ENCODE peak calls at places on chromosomes 4 and X, in five cellular contexts. K is left lung, Y is lower lobe of right lung, H is aorta, D is HepG2. V is an unnamed sample. For H3K4me1 and H3K27me3, the result is how much of the 10 kb centered on the place peaks cover.

GRCh38 chr4:17654701-17655100 is 40.3 kb downstream of the MED28 start:
- ATAC-seq in K (no peak), Y (no peak), H (no peak), D (no peak), V (no peak)

GRCh38 chr4:3225946-3226345 is 23.0 kb upstream of the MSANTD1 start:
- ATAC-seq in K (peak), Y (peak), H (no peak), D (no peak), V (no peak)

GRCh38 chrX:15033909-15034308 is 160.7 kb downstream of the MOSPD2 start:
- ATAC-seq in K (no peak), Y (no peak), H (no peak), D (no peak), V (no peak)

GRCh38 chr4:10803944-10804343 is 119.4 kb upstream of the CLNK start:
- ATAC-seq in K (peak), Y (no peak), H (no peak), D (no peak), V (no peak)

GRCh38 chr4:37742149-37742548 is 56.0 kb upstream of the RELL1 start:
- ATAC-seq in K (peak), Y (no peak), H (no peak), D (peak), V (no peak)

GRCh38 chr4:143343276-143343831 is 6.7 kb downstream of the GAB1 start:
- ATAC-seq in K (no peak), Y (no peak), H (no peak), D (no peak), V (no peak)

GRCh38 chrX:40953369-40953768 is 131.9 kb upstream of the USP9X start:
- ATAC-seq in K (no peak), Y (no peak), H (no peak), D (no peak), V (no peak)

GRCh38 chr4:2560167-2560566 is 23.7 kb downstream of the FAM193A start:
- ATAC-seq in K (no peak), Y (no peak), H (no peak), D (no peak), V (no peak)

GRCh38 chr4:1571986-1572385 is 112.1 kb downstream of the FAM53A start:
- ATAC-seq in K (no peak), Y (no peak), H (no peak), D (no peak), V (no peak)

GRCh38 chrX:139930923-139931645 is 1.8 kb downstream of the ATP11C start:
- ATAC-seq in K (peak), Y (no peak), H (no peak), D (peak), V (no peak)

GRCh38 chrX:115067812-115068211 is 50.4 kb upstream of the IL13RA2 start:
- ATAC-seq in K (no peak), Y (no peak), H (no peak), D (no peak), V (no peak)

GRCh38 chr4:120207021-120207420 is 140.4 kb upstream of the MAD2L1 start:
- ATAC-seq in K (no peak), Y (no peak), H (no peak), D (no peak), V (no peak)

GRCh38 chr4:1330761-1331590 is 16.0 kb upstream of the UVSSA start:
- ATAC-seq in K (no peak), Y (no peak), H (peak), D (no peak), V (no peak)

GRCh38 chr4:186628058-186628711 is 72.8 kb upstream of the MTNR1A start:
- ATAC-seq in K (no peak), Y (no peak), H (no peak), D (no peak), V (no peak)

DNA sequence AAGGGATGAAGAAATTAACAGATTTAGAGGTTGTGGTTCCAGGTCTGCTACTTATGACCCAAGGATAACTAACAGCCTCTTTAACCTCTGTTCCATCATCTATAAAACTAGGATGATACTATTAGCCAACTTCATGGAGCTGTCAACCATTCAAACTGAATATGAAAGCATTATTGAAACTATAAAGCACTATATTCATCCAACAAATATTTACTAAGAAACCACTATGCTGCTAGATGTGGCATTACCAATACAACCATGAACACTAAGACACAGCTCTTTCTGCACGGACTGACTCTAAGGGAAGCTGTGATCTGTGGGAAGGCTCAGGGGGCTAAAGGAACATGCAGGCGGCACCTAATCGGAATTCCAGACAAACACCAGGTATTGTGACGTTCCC is 66.0 kb downstream of the APBB2 start:
- ATAC-seq in K (no peak), Y (no peak), H (no peak), D (no peak), V (no peak)
- H3K4me1 ChIP-seq in K (under half), Y (under half), H (under half), D (under half), V (half or more)

GRCh38 chrX:10615931-10616780 is 4.2 kb downstream of the MID1 start:
- ATAC-seq in K (peak), Y (peak), H (peak), D (no peak), V (no peak)
- H3K4me3 ChIP-seq in K (no peak), Y (no peak), H (no peak), D (no peak), V (no peak)

GRCh38 chrX:19122641-19123009 is 357 bp upstream of the ADGRG2 start:
- ATAC-seq in K (no peak), Y (no peak), H (no peak), D (no peak), V (no peak)

GRCh38 chrX:19127649-19128168 is 5.4 kb upstream of the ADGRG2 start:
- ATAC-seq in K (no peak), Y (no peak), H (peak), D (no peak), V (peak)

GRCh38 chrX:19121466-19121865 is 802 bp downstream of the ADGRG2 start:
- ATAC-seq in K (no peak), Y (no peak), H (no peak), D (no peak), V (no peak)

GRCh38 chrX:19121898-19122640 is at the start of gene ADGRG2:
- ATAC-seq in K (peak), Y (peak), H (peak), D (peak), V (peak)
- H3K27me3 ChIP-seq in K (under half), Y (under half), H (under half), D (under half), V (under half)

GRCh38 chrX:65706041-65706828 is 38.8 kb downstream of the MSN start:
- ATAC-seq in K (peak), Y (peak), H (peak), D (no peak), V (peak)

GRCh38 chrX:65702956-65703355 is 35.5 kb downstream of the MSN start:
- ATAC-seq in K (no peak), Y (no peak), H (no peak), D (no peak), V (no peak)

GRCh38 chrX:65705439-65705838 is 38.0 kb downstream of the MSN start:
- ATAC-seq in K (no peak), Y (no peak), H (no peak), D (no peak), V (no peak)

GRCh38 chrX:65712005-65712861 is 44.8 kb downstream of the MSN start:
- ATAC-seq in K (no peak), Y (no peak), H (no peak), D (no peak), V (no peak)

GRCh38 chrX:65707153-65707552 is 39.7 kb downstream of the MSN start:
- ATAC-seq in K (no peak), Y (no peak), H (no peak), D (no peak), V (no peak)
- H3K4me1 ChIP-seq in K (half or more), Y (under half), H (under half), D (under half), V (under half)

GRCh38 chr4:99438578-99438875 is 3.4 kb upstream of the ADH7 start:
- ATAC-seq in K (no peak), Y (no peak), H (no peak), D (no peak), V (no peak)
- H3K4me3 ChIP-seq in K (no peak), Y (no peak), H (no peak), D (no peak), V (no peak)

GRCh38 chrX:119093991-119094741 is 21.4 kb downstream of the CT47C1 start:
- ATAC-seq in K (peak), Y (no peak), H (no peak), D (no peak), V (no peak)
- H3K27me3 ChIP-seq in K (under half), Y (under half), H (under half), D (under half), V (under half)

DNA sequence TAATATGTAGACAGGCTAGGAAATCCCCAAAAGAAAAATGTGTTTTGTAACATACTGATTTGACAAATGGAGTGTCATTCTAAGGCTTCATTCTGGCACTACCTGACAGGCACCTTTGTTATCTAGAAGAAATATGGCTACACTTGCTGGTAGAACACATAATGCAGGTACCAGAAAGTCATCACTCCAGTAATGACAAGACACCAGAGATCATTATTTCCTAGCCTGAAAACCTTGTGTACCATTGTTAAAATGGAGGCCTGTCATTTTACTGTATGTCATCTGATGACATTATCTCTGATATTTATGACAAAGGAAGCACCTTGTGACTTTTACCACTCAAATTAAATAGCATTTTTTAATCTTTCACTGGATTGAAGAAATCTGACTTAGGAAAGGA is 13.5 kb upstream of the FGF5 start:
- ATAC-seq in K (no peak), Y (no peak), H (no peak), D (no peak), V (no peak)
- H3K4me1 ChIP-seq in K (under half), Y (under half), H (under half), D (under half), V (under half)

GRCh38 chr4:6346373-6347110 is 76.9 kb downstream of the WFS1 start:
- ATAC-seq in K (no peak), Y (no peak), H (no peak), D (no peak), V (peak)
- H3K4me3 ChIP-seq in K (no peak), Y (no peak), H (no peak), D (no peak), V (no peak)